ENCODE peak calls at places on chromosomes 7 and 10, in six cellular contexts. U, M, J, P, B and S are unnamed samples.

GRCh38 chr10:108556176-108556575 is 1367.1 kb downstream of the XPNPEP1 start:
- DNase-seq in U (no peak), B (no peak), P (peak), M (no peak), J (no peak), S (no peak)

GRCh38 chr7:11517853-11518252 is 314.1 kb downstream of the THSD7A start:
- DNase-seq in U (no peak), P (no peak), B (no peak), J (no peak), M (no peak), S (no peak)

GRCh38 chr10:12391191-12391590 is 41.8 kb downstream of the CAMK1D start:
- DNase-seq in P (no peak), M (no peak), U (no peak), J (no peak), B (no peak), S (no peak)

GRCh38 chr7:144738708-144739314 is 97.0 kb downstream of the TPK1 start:
- DNase-seq in B (peak), M (no peak), P (peak), U (no peak), J (peak), S (no peak)

GRCh38 chr7:130669051-130669700 is 628 bp upstream of the COPG2 start:
- DNase-seq in M (no peak), U (no peak), B (no peak), P (no peak), J (no peak), S (no peak)

GRCh38 chr10:23055424-23056191 is 39.8 kb upstream of the MSRB2 start:
- DNase-seq in U (no peak), P (no peak), B (no peak), J (no peak), M (no peak), S (no peak)

GRCh38 chr7:116610210-116610609 is 61.8 kb upstream of the MET start:
- DNase-seq in M (no peak), J (no peak), B (no peak), P (peak), U (no peak), S (no peak)

GRCh38 chr10:116026315-116026714 is 246.7 kb downstream of the GFRA1 start:
- DNase-seq in P (no peak), M (no peak), B (no peak), U (no peak), J (no peak), S (no peak)

GRCh38 chr7:79610301-79610700 is 156.8 kb upstream of the MAGI2 start:
- DNase-seq in P (peak), U (no peak), B (no peak), J (no peak), M (no peak), S (no peak)

GRCh38 chr10:6669269-6669859 is 89.3 kb upstream of the PRKCQ start:
- DNase-seq in M (no peak), U (no peak), J (no peak), B (peak), P (peak), S (no peak)

GRCh38 chr7:92242972-92243371 is 2.7 kb downstream of the KRIT1 start:
- DNase-seq in B (no peak), U (no peak), J (no peak), M (no peak), P (no peak), S (no peak)

GRCh38 chr7:33591481-33591880 is 313.9 kb upstream of the BMPER start:
- DNase-seq in B (no peak), J (no peak), M (no peak), U (no peak), P (peak), S (no peak)

GRCh38 chr10:14481752-14482151 is 151.0 kb upstream of the FRMD4A start:
- DNase-seq in B (no peak), P (no peak), U (no peak), M (no peak), J (no peak), S (no peak)

GRCh38 chr7:75737856-75738603 is 711 bp downstream of the HIP1 start:
- DNase-seq in U (peak), J (no peak), M (no peak), P (peak), B (no peak), S (peak)

GRCh38 chr10:71285180-71285545 is 33.9 kb upstream of the SLC29A3 start:
- DNase-seq in B (no peak), J (no peak), U (peak), P (peak), M (no peak), S (peak)

GRCh38 chr7:94664023-94664422 is 8.1 kb upstream of the SGCE start:
- DNase-seq in P (no peak), J (no peak), U (no peak), B (no peak), M (no peak), S (no peak)

GRCh38 chr7:29035044-29035740 is 77.1 kb upstream of the TRIL start:
- DNase-seq in U (no peak), J (no peak), M (no peak), B (peak), P (peak), S (no peak)

GRCh38 chr10:34222359-34222758 is 592.7 kb downstream of the PARD3 start:
- DNase-seq in P (no peak), B (no peak), U (no peak), J (no peak), M (no peak), S (no peak)

GRCh38 chr7:149468208-149468607 is 7.3 kb upstream of the ZNF777 start:
- DNase-seq in B (no peak), M (no peak), U (no peak), P (peak), J (no peak), S (no peak)

GRCh38 chr7:29290829-29291228 is 96.3 kb downstream of the CHN2 start:
- DNase-seq in J (no peak), M (no peak), U (no peak), B (no peak), P (no peak), S (no peak)

GRCh38 chr7:1290262-1291039 is 57.8 kb downstream of the UNCX start:
- DNase-seq in M (no peak), J (peak), B (no peak), U (peak), P (peak), S (no peak)

GRCh38 chr7:99380823-99381663 is 6.5 kb downstream of the ARPC1B start:
- DNase-seq in J (peak), U (no peak), B (no peak), P (no peak), M (peak), S (no peak)

GRCh38 chr10:118725784-118726507 is 28.8 kb downstream of the CACUL1 start:
- DNase-seq in B (no peak), U (no peak), M (no peak), J (no peak), P (peak), S (no peak)

GRCh38 chr7:23473848-23474097 is 3.5 kb upstream of the IGF2BP3 start:
- DNase-seq in P (no peak), B (no peak), M (no peak), J (no peak), U (no peak), S (no peak)

GRCh38 chr7:23472556-23472955 is 2.3 kb upstream of the IGF2BP3 start:
- DNase-seq in U (no peak), P (no peak), B (no peak), M (no peak), J (no peak), S (no peak)

GRCh38 chr7:23474098-23474828 is 4.0 kb upstream of the IGF2BP3 start:
- DNase-seq in U (peak), B (peak), J (peak), P (peak), M (no peak), S (no peak)

GRCh38 chr7:23472046-23472445 is 1.8 kb upstream of the IGF2BP3 start:
- DNase-seq in J (no peak), U (no peak), M (no peak), P (no peak), B (no peak), S (no peak)

DNA sequence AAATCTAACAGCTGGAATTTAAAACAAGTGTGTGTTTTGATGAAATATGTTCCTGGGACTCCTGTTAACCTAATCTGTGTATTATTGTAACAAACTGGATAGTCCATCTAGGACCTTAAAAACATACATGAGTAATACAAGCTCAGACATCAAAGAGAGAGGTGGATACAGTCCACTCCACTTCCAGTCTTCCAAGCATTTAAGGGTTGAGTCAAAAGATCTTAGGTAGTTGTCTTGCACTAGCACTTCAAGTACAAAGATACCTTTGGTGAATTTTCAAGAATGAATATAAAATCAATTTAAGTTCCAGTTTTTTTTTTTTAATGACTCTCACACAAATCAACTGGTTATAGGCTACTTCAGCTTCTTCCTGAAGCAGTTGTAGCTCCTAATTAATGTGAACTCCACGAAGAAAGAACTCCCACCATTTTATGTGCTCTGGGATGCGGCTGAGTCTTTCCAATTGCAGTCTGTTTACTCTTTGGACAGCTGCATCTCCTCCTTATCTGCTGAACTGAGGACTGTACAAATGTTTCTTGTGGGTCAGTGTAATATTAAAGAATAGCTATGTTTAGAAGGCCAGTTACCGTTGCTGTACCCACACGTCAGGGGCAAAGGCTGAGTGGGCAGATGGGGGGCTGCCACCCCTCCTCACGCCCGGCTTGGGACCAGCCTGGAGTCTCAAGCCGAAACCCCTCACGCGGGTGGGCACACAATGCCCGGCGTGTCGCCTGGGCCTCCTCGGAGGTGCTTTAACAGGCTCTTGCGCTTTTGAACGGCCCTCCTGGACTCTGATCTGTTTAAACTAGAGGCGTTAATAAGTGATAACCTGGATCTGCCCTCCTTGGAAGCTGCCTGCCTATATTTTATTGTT is 2.9 kb upstream of the IGF2BP3 start:
- DNase-seq in B (no peak), M (no peak), J (no peak), P (no peak), U (no peak), S (no peak)
- TF ChIP-seq CTCF in B (no peak), M (no peak), J (no peak), P (no peak), U (no peak), S (no peak)

GRCh38 chr10:9302142-9302746 is 1247.8 kb downstream of the GATA3 start:
- DNase-seq in J (no peak), P (peak), B (peak), U (no peak), M (no peak), S (no peak)

GRCh38 chr10:9297580-9297979 is 1243.1 kb downstream of the GATA3 start:
- DNase-seq in U (no peak), P (no peak), M (no peak), B (no peak), J (no peak), S (no peak)

GRCh38 chr10:9299966-9300365 is 1245.5 kb downstream of the GATA3 start:
- DNase-seq in J (no peak), U (no peak), P (no peak), M (no peak), B (no peak), S (no peak)

GRCh38 chr10:9301554-9301953 is 1247.1 kb downstream of the GATA3 start:
- DNase-seq in B (no peak), U (no peak), M (no peak), J (no peak), P (no peak), S (no peak)

DNA sequence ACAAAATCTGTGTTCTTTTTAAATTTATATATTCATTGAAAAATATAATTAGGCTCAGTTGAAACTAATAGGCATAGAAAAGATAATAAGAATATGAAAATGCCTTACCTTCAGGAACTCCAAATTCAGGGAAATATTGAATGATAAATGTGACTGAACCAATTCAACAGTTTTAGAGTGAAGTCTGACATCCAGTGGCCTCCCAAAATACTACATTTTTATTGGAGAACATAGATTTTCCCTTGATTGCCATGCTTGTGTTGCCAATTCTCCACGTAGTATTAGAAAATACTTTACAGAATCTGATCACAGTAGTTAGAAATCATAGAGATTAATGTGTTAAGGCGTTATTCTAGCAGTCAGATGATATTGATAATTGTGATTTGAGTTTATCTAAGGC is 1246.7 kb downstream of the GATA3 start:
- DNase-seq in U (no peak), B (no peak), P (no peak), M (no peak), J (no peak), S (no peak)
- TF ChIP-seq CTCF in U (no peak), B (peak), P (no peak), M (no peak), J (no peak), S (no peak)

DNA sequence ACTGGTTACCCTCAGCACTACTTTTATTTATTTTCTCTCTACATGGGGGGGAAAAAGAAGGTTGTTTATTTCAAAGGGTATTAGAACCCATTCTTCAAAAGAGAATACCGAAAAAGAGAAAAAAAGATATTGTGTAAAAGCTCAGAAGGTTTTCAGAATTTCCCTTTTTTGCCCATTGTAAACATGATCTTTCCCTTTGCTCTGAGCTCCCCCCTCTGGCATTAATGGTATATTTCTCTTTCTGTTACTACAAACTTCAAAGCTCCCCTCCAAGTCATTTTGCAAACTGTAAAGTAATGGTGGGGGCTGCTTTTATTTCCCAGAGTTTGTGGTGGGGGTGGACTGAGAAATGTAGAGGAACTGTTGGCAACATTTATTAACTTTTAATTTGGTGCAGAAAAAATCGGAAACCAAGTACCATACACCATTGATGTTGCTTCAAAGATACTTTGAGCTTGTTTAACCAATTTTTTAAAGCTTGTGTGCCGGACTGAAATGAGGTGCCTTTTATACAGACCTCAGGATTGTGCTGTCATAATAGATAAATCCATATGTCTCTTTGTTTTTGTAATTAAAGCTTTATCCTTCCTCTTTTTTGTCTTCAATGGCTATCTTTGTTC is 181.5 kb downstream of the EXOC4 start:
- DNase-seq in P (peak), M (no peak), J (no peak), U (no peak), B (no peak), S (no peak)
- TF ChIP-seq CTCF in P (peak), M (peak), J (peak), U (peak), B (no peak), S (no peak)

DNA sequence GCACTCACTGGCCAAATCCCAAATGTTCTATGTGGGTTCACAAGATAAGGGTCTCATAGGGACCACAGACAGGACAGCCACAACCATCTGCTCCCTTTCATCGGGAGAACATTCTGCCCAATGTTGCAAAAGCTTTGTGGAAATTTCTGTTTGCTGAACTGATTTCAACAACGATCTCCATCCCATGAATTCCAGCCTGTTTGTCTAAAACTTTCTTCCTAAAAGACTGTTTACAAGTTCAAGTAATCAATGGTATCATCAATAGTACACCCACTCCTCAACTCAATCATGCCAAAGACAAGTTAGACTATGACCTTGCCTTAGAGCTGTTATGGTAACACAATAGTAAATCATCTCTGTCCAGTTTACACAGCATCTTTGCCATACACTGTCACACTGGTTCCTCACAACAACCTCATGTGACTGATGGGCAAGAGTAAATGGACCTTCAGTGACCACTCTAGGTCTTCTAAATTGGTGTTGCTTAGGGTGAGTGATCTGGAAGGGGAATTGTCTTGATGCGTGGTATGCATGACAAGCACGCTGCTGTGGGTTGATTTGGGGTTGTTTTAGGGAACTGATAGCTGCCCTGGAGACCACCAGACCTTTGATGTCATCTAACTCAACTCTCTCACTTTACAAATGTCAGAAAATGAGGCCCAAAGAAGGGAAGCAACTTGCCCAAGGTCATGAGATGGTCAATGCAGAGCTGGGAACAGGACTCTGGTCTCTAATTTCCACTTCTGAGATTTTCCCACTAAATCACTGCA is 95.1 kb downstream of the PPP1R3C start:
- DNase-seq in U (no peak), B (no peak), M (no peak), J (no peak), P (no peak), S (no peak)
- TF ChIP-seq CTCF in U (no peak), B (no peak), M (no peak), J (no peak), P (no peak), S (no peak)

GRCh38 chr7:50537417-50537816 is 27.8 kb downstream of the DDC start:
- DNase-seq in U (no peak), M (no peak), B (no peak), P (no peak), J (no peak), S (no peak)
- TF ChIP-seq CTCF in U (no peak), M (no peak), B (no peak), P (no peak), J (no peak), S (no peak)

GRCh38 chr10:77177161-77177560 is 460.4 kb downstream of the KCNMA1 start:
- DNase-seq in U (no peak), B (no peak), J (no peak), M (no peak), P (no peak), S (no peak)

GRCh38 chr10:77175631-77176222 is 461.9 kb downstream of the KCNMA1 start:
- DNase-seq in B (no peak), J (no peak), P (no peak), M (no peak), U (no peak), S (no peak)

GRCh38 chr10:77176224-77176623 is 461.4 kb downstream of the KCNMA1 start:
- DNase-seq in M (no peak), U (no peak), B (no peak), P (no peak), J (no peak), S (no peak)

GRCh38 chr10:77177589-77177988 is 460.0 kb downstream of the KCNMA1 start:
- DNase-seq in M (no peak), U (no peak), J (no peak), P (no peak), B (no peak), S (no peak)

DNA sequence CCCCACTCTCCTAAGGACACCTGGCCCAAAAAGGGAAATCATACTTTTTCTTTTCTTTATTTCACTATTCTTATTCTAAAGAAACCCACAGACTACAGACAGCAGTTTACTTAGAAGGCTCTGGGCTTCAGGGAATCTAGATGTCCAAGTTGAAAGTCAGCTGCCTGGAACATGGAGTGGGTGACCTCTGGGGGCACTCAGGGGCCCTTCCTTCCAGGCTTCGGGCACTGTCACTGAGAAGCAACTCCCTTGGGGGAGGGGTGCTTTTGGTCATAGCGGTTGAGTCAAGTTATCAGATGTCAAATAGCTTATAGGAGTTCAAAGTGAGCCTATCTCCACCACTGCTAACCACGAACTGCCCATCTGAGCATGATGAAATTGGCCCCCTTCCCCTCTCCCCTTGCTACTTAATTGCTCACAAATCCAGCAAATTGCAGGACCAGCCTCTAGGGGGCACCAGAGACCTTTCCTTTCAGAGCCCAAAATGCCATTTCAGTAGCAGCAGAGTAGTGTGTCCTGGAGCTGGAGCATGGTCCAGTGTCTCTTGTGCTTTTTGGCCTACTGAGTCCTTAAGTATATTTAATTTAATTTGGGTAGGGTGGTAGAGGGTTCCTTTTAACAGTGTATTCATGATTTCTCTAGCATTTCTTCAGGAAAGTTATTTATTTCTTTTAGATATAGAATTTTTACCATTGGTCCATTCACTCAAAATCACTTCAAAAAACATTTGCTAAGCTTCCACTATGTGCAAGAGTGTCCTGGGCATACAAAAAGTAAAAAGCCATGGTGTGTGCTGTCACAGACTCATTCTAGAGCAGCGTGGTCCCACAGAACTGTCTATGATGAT is 463.8 kb downstream of the KCNMA1 start:
- DNase-seq in U (peak), M (no peak), B (peak), J (peak), P (peak), S (peak)
- TF ChIP-seq CTCF in U (peak), M (peak), B (peak), J (peak), P (peak), S (peak)